ENCODE peak calls at places on chromosomes 12 and 14, in four cellular contexts. O is stimulated activated CD4-positive, alpha-beta T cell treated with anti-CD3 and anti-CD28 coated beads, Interleukin-12 subunit alpha, Interleukin-12 subunit beta, amount 100 ng/mL, for 4 hours; K is GM13977; U is kidney glomerular epithelial cell. J is an unnamed sample.

GRCh38 chr12:31729728-31730127 is 907 bp upstream of the AMN1 start:
- DNase-seq in O (no peak), K (no peak), U (no peak), J (no peak)

GRCh38 chr12:107317751-107318553 is 224.6 kb upstream of the CRY1 start:
- DNase-seq in O (peak; percentile 76), K (peak; percentile 81), U (peak; percentile 88), J (peak; percentile 59)

GRCh38 chr12:49903700-49904423 is at the start of gene FAIM2:
- DNase-seq in O (peak; percentile 34), K (no peak), U (no peak), J (peak; percentile 46)

GRCh38 chr12:68623984-68624383 is 13.3 kb downstream of the RAP1B start:
- DNase-seq in O (no peak), K (no peak), U (no peak), J (peak; percentile 44)

GRCh38 chr12:70154087-70154486 is 89.1 kb upstream of the CNOT2 start:
- DNase-seq in O (no peak), K (no peak), U (no peak), J (no peak)

GRCh38 chr12:110102255-110102654 is 21.9 kb upstream of the IFT81 start:
- DNase-seq in O (no peak), K (no peak), U (peak; percentile 27), J (no peak)

GRCh38 chr12:5442251-5443006 is 10.5 kb downstream of the NTF3 start:
- DNase-seq in O (no peak), K (no peak), U (peak; percentile 76), J (peak; percentile 46)

GRCh38 chr14:22597771-22598098 is 365 bp upstream of the ABHD4 start:
- DNase-seq in O (no peak), K (no peak), U (no peak), J (no peak)

GRCh38 chr12:109782322-109782695 is 50.9 kb downstream of the TRPV4 start:
- DNase-seq in O (no peak), K (no peak), U (no peak), J (no peak)

GRCh38 chr14:105168979-105169507 is 467 bp upstream of the JAG2 start:
- DNase-seq in O (peak; percentile 39), K (no peak), U (no peak), J (no peak)

J was measured in GM04504.